ENCODE peak calls at places on chromosomes 3 and 15, in six cellular contexts. I is IMR-90, F is A549, G is HepG2, M is K562, P is GM12878. D is an unnamed sample.

GRCh38 chr3:159238646-159239045 is 436.8 kb downstream of the MFSD1 start:
- DNase-seq in I (no peak), F (no peak), G (no peak), M (no peak), P (no peak), D (no peak)

GRCh38 chr3:120448707-120449650 is 1.8 kb downstream of the FSTL1 start:
- DNase-seq in I (peak), F (peak), G (no peak), M (no peak), P (no peak), D (peak)

GRCh38 chr3:128482857-128483656 is 9.9 kb downstream of the GATA2 start:
- DNase-seq in I (peak), F (no peak), G (no peak), M (peak), P (no peak), D (no peak)

GRCh38 chr15:56098230-56098899 is 105.0 kb upstream of the NEDD4 start:
- DNase-seq in I (peak), F (no peak), G (no peak), M (no peak), P (no peak), D (no peak)

GRCh38 chr15:67931861-67932260 is 92.0 kb upstream of the RNU6-1 start:
- DNase-seq in I (no peak), F (peak), G (no peak), M (no peak), P (no peak), D (no peak)

GRCh38 chr3:197256836-197257444 is 41.5 kb downstream of the DLG1 start:
- DNase-seq in I (peak), F (peak), G (peak), M (peak), P (no peak), D (peak)

GRCh38 chr3:98556164-98557130 is 24.7 kb downstream of the GPR15 start:
- DNase-seq in I (no peak), F (no peak), G (no peak), M (no peak), P (peak), D (no peak)

GRCh38 chr3:150407818-150408231 is 273 bp upstream of the TSC22D2 start:
- DNase-seq in I (peak), F (no peak), G (no peak), M (no peak), P (no peak), D (no peak)

DNA sequence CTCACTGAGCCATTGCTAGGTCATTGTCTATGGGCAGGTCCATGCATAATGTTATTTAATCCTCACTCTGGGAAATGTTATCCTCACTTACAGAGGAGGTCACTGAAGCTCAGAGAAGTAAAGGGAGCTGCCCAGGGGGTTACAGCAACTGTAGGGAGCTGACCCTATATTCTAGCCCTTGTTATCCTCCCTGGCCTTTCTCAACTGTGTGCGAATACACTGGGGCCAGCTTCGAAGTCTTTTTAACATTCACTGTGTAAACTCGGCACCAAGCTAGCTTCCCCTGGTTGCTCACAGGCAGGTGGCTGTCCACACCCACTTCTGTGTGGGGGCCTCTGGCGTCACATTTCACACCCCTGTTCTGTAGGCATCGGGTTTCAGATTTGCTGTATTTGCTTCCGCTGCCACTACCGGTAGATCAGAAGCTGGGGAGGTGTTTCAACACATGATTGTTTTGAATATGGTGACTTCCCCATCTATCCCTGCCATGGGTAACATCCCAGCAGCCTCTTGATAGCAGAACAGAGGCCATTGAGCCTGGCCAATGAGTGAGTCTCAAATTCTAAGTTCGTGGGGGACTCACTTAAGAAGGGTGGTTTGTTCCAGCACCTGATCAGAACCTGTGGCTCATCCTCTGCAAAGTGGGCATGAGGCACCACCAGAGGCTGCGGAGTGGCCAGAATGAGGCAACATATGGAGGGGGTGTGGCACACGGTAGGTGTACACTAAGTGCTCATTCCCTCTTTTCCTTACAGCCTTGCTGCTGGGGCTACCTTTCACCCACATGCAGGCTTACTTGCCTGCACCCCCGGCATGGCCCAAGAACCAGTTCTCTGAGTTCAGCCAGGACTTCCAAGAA is 61.6 kb downstream of the IQSEC1 start:
- DNase-seq in I (no peak), F (no peak), G (peak), M (peak), P (peak), D (no peak)
- TF ChIP-seq BHLHE40 in I (no peak), F (no peak), G (no peak), M (no peak), P (peak), D (no peak)

GRCh38 chr15:83848315-83849050 is 194.6 kb downstream of the ADAMTSL3 start:
- DNase-seq in I (peak), F (peak), G (no peak), M (no peak), P (no peak), D (no peak)
- TF ChIP-seq BHLHE40 in I (no peak), F (no peak), G (no peak), M (no peak), P (no peak), D (no peak)

GRCh38 chr3:12405432-12406272 is 78.6 kb upstream of the TSEN2 start:
- DNase-seq in I (peak), F (peak), G (peak), M (peak), P (no peak), D (no peak)

GRCh38 chr3:12399226-12399625 is 85.1 kb upstream of the TSEN2 start:
- DNase-seq in I (no peak), F (no peak), G (no peak), M (no peak), P (no peak), D (no peak)

GRCh38 chr3:12396475-12396874 is 87.8 kb upstream of the TSEN2 start:
- DNase-seq in I (no peak), F (no peak), G (no peak), M (no peak), P (no peak), D (no peak)

GRCh38 chr3:12401208-12401607 is 83.1 kb upstream of the TSEN2 start:
- DNase-seq in I (no peak), F (no peak), G (no peak), M (no peak), P (no peak), D (no peak)

GRCh38 chr3:12400795-12401194 is 83.5 kb upstream of the TSEN2 start:
- DNase-seq in I (peak), F (peak), G (no peak), M (no peak), P (no peak), D (no peak)
- TF ChIP-seq BHLHE40 in I (no peak), F (no peak), G (no peak), M (no peak), P (no peak), D (no peak)

GRCh38 chr3:25843332-25843731 is 53.4 kb downstream of the OXSM start:
- DNase-seq in I (peak), F (peak), G (no peak), M (no peak), P (no peak), D (no peak)
- TF ChIP-seq BHLHE40 in I (no peak), F (no peak), G (no peak), M (no peak), P (no peak), D (no peak)

GRCh38 chr3:71989165-71989564 is 204.2 kb upstream of the PROK2 start:
- DNase-seq in I (peak), F (peak), G (no peak), M (no peak), P (no peak), D (no peak)
- TF ChIP-seq BHLHE40 in I (no peak), F (no peak), G (no peak), M (no peak), P (no peak), D (no peak)

DNA sequence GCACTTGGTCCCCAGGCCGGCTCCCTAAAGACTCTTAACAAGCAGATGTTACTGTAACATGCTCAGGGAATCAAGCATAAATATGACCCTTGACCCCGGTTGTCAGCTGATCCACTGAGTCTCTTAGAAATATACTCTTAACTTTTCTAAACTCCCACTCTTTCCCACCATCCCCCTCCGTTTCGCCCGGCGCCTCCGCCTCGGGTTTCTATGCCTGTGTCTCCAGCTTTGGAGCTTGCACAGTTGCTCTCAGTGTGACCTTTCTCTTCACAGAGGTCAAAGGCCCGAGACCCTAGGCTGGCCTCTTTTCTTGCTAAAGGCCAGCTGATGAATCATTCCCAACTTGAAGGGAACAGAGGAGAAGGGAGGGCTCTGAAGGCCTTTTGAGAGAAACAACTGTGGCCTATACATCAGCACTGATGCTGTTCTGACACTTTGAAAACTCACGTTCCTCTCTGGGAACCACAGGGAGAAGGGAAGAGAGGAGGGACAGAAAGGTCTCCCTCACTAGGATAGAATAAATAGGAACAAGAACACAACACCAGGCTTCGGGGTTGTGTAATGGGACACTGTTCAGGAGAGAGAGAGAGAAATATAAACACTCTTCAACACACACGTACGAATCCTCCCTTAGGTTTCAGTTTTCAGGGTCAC is 484.5 kb upstream of the NR2F2 start:
- DNase-seq in I (peak), F (no peak), G (no peak), M (no peak), P (no peak), D (no peak)
- TF ChIP-seq BHLHE40 in I (peak), F (no peak), G (no peak), M (no peak), P (no peak), D (no peak)

DNA sequence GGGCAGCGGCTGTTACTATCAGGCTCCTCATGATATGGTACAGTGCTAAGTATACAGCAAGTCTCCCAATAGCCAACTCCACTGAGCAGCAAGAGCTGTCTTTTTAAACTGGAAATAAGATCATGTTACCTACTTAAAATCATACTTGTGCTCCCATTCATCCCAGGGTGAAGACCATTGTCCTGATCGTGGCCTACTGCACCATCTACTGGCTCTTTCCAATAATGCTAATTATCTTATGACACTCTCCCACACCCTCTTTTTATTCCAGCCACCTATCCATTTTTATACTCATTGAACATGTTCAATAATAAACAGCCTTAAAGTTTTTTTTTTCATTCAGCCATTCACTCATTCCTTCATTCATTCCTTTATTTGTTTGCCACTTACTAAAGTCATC is 117.7 kb downstream of the GBE1 start:
- DNase-seq in I (peak), F (peak), G (peak), M (peak), P (no peak), D (peak)
- TF ChIP-seq BHLHE40 in I (no peak), F (no peak), G (no peak), M (no peak), P (no peak), D (no peak)

D was measured in HEK293T.